ENCODE peak calls at places on chromosomes 4 and X, in seven cellular contexts. One of them, this sample, is unnamed.
A peak's percentile ranks its signal among the peaks of the same experiment; 100 is the strongest.

GRCh38 chr4:20276848-20277247 is 25.1 kb downstream of the SLIT2 start:
- DNase-seq in right lobe of liver: no peak
- DNase-seq in right atrium auricular region: no peak
- DNase-seq in tibial nerve: no peak
- DNase-seq in A673: no peak
- DNase-seq in upper lobe of left lung: no peak
- DNase-seq in foreskin keratinocyte: no peak
- DNase-seq in this sample: no peak

GRCh38 chrX:38112566-38112965 is 106.2 kb downstream of the SYTL5 start:
- DNase-seq in foreskin keratinocyte: no peak
- DNase-seq in tibial nerve: no peak
- DNase-seq in right atrium auricular region: no peak
- DNase-seq in A673: no peak
- DNase-seq in right lobe of liver: no peak
- DNase-seq in upper lobe of left lung: no peak
- DNase-seq in this sample: no peak

GRCh38 chrX:149630681-149631292 is 805 bp downstream of the TMEM185A start:
- DNase-seq in A673: peak; percentile 13
- DNase-seq in tibial nerve: no peak
- DNase-seq in foreskin keratinocyte: peak; percentile 2
- DNase-seq in right lobe of liver: no peak
- DNase-seq in upper lobe of left lung: no peak
- DNase-seq in right atrium auricular region: no peak
- DNase-seq in this sample: no peak

GRCh38 chrX:49266536-49267445 is 2.3 kb upstream of the FOXP3 start:
- DNase-seq in foreskin keratinocyte: no peak
- DNase-seq in right lobe of liver: no peak
- DNase-seq in tibial nerve: no peak
- DNase-seq in A673: no peak
- DNase-seq in right atrium auricular region: no peak
- DNase-seq in upper lobe of left lung: no peak
- DNase-seq in this sample: peak; percentile 43

GRCh38 chr4:152399246-152399645 is 136.6 kb downstream of the FBXW7 start:
- DNase-seq in upper lobe of left lung: no peak
- DNase-seq in right atrium auricular region: no peak
- DNase-seq in tibial nerve: no peak
- DNase-seq in right lobe of liver: no peak
- DNase-seq in foreskin keratinocyte: no peak
- DNase-seq in A673: no peak
- DNase-seq in this sample: no peak

GRCh38 chr4:6986067-6986780 is 56.9 kb upstream of the TADA2B start:
- DNase-seq in foreskin keratinocyte: no peak
- DNase-seq in upper lobe of left lung: no peak
- DNase-seq in right atrium auricular region: peak; percentile 66
- DNase-seq in A673: peak; percentile 46
- DNase-seq in tibial nerve: peak; percentile 66
- DNase-seq in right lobe of liver: no peak
- DNase-seq in this sample: no peak

GRCh38 chr4:3823496-3824341 is 57.5 kb downstream of the ADRA2C start:
- DNase-seq in upper lobe of left lung: no peak
- DNase-seq in right atrium auricular region: no peak
- DNase-seq in foreskin keratinocyte: no peak
- DNase-seq in right lobe of liver: no peak
- DNase-seq in tibial nerve: no peak
- DNase-seq in A673: no peak
- DNase-seq in this sample: peak; percentile 62

GRCh38 chr4:138845051-138845450 is 170.5 kb upstream of the NOCT start:
- DNase-seq in right atrium auricular region: no peak
- DNase-seq in right lobe of liver: no peak
- DNase-seq in A673: no peak
- DNase-seq in foreskin keratinocyte: no peak
- DNase-seq in tibial nerve: no peak
- DNase-seq in upper lobe of left lung: no peak
- DNase-seq in this sample: no peak

GRCh38 chrX:92247076-92247475 is 467.9 kb downstream of the PCDH11X start:
- DNase-seq in tibial nerve: no peak
- DNase-seq in right lobe of liver: no peak
- DNase-seq in right atrium auricular region: no peak
- DNase-seq in foreskin keratinocyte: peak; percentile 65
- DNase-seq in upper lobe of left lung: no peak
- DNase-seq in A673: no peak
- DNase-seq in this sample: no peak

GRCh38 chr4:70531981-70532380 is 13.6 kb downstream of the AMTN start:
- DNase-seq in upper lobe of left lung: no peak
- DNase-seq in tibial nerve: no peak
- DNase-seq in foreskin keratinocyte: no peak
- DNase-seq in right atrium auricular region: no peak
- DNase-seq in right lobe of liver: no peak
- DNase-seq in A673: peak; percentile 2
- DNase-seq in this sample: no peak

GRCh38 chrX:103446665-103447302 is 70.4 kb downstream of the BEX3 start:
- DNase-seq in upper lobe of left lung: no peak
- DNase-seq in right atrium auricular region: no peak
- DNase-seq in right lobe of liver: no peak
- DNase-seq in tibial nerve: no peak
- DNase-seq in foreskin keratinocyte: peak; percentile 61
- DNase-seq in A673: no peak
- DNase-seq in this sample: no peak

GRCh38 chr4:170198742-170199141 is 109.0 kb upstream of the AADAT start:
- DNase-seq in upper lobe of left lung: no peak
- DNase-seq in tibial nerve: no peak
- DNase-seq in right atrium auricular region: no peak
- DNase-seq in foreskin keratinocyte: no peak
- DNase-seq in right lobe of liver: no peak
- DNase-seq in A673: peak; percentile 12
- DNase-seq in this sample: no peak

GRCh38 chr4:186740822-186741221 is 17.2 kb upstream of the FAT1 start:
- DNase-seq in foreskin keratinocyte: no peak
- DNase-seq in upper lobe of left lung: no peak
- DNase-seq in right atrium auricular region: no peak
- DNase-seq in A673: no peak
- DNase-seq in right lobe of liver: no peak
- DNase-seq in tibial nerve: no peak
- DNase-seq in this sample: no peak

GRCh38 chr4:164177186-164177585 is 576.7 kb upstream of the SMIM31 start:
- DNase-seq in upper lobe of left lung: no peak
- DNase-seq in tibial nerve: no peak
- DNase-seq in right lobe of liver: no peak
- DNase-seq in A673: no peak
- DNase-seq in right atrium auricular region: no peak
- DNase-seq in foreskin keratinocyte: no peak
- DNase-seq in this sample: no peak

GRCh38 chr4:48065587-48066052 is 49.0 kb downstream of the NIPAL1 start:
- DNase-seq in right lobe of liver: no peak
- DNase-seq in foreskin keratinocyte: no peak
- DNase-seq in right atrium auricular region: no peak
- DNase-seq in tibial nerve: no peak
- DNase-seq in upper lobe of left lung: no peak
- DNase-seq in A673: no peak
- DNase-seq in this sample: no peak

DNA sequence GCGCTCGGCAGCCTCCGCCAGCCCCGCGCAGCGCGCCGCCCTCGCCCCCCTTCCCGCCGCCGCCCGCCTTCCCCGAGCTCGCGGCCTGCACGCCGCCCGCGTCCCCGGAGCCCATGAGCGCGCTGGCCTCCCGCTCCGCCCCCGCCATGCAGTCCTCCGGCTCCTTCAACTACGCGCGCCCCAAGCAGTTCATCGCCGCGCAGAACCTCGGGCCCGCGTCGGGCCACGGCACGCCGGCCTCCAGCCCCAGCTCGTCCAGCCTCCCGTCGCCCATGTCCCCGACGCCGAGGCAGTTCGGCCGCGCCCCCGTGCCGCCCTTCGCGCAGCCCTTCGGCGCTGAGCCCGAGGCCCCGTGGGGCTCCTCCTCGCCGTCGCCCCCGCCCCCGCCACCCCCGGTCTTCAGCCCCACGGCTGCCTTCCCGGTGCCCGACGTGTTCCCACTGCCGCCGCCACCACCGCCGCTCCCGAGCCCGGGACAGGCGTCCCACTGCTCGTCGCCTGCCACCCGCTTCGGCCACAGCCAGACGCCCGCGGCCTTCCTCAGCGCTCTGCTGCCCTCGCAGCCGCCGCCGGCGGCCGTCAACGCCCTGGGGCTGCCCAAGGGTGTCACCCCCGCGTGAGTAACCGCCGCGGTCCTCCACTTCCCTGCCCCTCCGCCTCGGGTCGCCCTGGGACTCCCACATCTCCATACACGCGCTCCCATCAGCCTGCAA is 132.1 kb downstream of the CBR4 start:
- DNase-seq in foreskin keratinocyte: no peak
- DNase-seq in right lobe of liver: peak; percentile 70
- DNase-seq in tibial nerve: peak; percentile 7
- DNase-seq in right atrium auricular region: no peak
- DNase-seq in upper lobe of left lung: peak; percentile 92
- DNase-seq in A673: peak; percentile 37
- DNase-seq in this sample: peak; percentile 83
- H3K4me1 ChIP-seq in foreskin keratinocyte: peaks cover 18% of the 10 kb centered on the region
- H3K4me1 ChIP-seq in right lobe of liver: peaks cover 12% of the 10 kb centered on the region
- H3K4me1 ChIP-seq in tibial nerve: peaks cover 18% of the 10 kb centered on the region
- H3K4me1 ChIP-seq in right atrium auricular region: peaks cover 69% of the 10 kb centered on the region
- H3K4me1 ChIP-seq in upper lobe of left lung: peaks cover 20% of the 10 kb centered on the region
- H3K4me1 ChIP-seq in A673: no peaks in the 10 kb centered on the region
- H3K4me1 ChIP-seq in this sample: peaks cover 4% of the 10 kb centered on the region

DNA sequence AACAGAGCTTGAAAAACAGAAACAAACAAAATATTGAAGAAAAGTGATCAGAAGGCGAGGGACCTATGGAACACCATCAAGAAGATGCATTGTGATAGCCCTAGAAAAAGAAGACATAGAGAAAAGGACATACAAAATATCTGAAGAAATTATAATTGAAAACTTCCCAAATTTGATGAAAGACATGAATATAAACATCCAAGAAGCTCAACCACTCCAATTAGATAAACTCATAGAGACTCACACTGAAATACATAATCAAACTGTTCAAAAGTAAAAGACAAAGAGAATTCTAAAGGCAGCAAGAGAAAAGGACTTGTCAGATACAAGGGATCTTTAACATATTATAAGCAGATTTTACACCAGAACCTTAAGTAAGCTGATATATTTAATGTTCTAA is 869.8 kb downstream of the PCDH18 start:
- DNase-seq in right atrium auricular region: no peak
- DNase-seq in right lobe of liver: no peak
- DNase-seq in tibial nerve: no peak
- DNase-seq in upper lobe of left lung: no peak
- DNase-seq in A673: no peak
- DNase-seq in foreskin keratinocyte: no peak
- DNase-seq in this sample: no peak
- H3K4me1 ChIP-seq in right atrium auricular region: no peaks in the 10 kb centered on the region
- H3K4me1 ChIP-seq in right lobe of liver: no peaks in the 10 kb centered on the region
- H3K4me1 ChIP-seq in tibial nerve: no peaks in the 10 kb centered on the region
- H3K4me1 ChIP-seq in upper lobe of left lung: no peaks in the 10 kb centered on the region
- H3K4me1 ChIP-seq in A673: no peaks in the 10 kb centered on the region
- H3K4me1 ChIP-seq in foreskin keratinocyte: no peaks in the 10 kb centered on the region
- H3K4me1 ChIP-seq in this sample: no peaks in the 10 kb centered on the region

DNA sequence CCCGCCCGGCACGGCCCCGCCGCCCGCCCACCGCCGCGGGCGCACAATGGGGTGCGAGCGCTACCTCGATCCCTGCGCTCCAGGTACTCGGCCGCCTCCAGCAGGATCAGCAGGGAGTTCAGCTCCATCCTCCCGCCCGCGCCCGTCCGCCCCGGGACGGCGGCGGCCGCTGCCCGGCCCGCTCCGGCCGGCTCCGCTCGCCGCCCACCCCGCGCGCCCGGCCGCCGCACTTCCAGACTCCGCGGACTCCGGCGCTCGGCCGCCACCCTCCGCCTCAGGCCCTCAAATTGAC is at the start of gene MXD4:
- DNase-seq in right lobe of liver: no peak
- DNase-seq in foreskin keratinocyte: no peak
- DNase-seq in A673: peak; percentile 24
- DNase-seq in upper lobe of left lung: no peak
- DNase-seq in right atrium auricular region: no peak
- DNase-seq in tibial nerve: no peak
- DNase-seq in this sample: no peak
- H3K4me1 ChIP-seq in right lobe of liver: peaks cover 6% of the 10 kb centered on the region
- H3K4me1 ChIP-seq in foreskin keratinocyte: no peaks in the 10 kb centered on the region
- H3K4me1 ChIP-seq in A673: peaks cover 3% of the 10 kb centered on the region
- H3K4me1 ChIP-seq in upper lobe of left lung: peaks cover 70% of the 10 kb centered on the region
- H3K4me1 ChIP-seq in right atrium auricular region: peaks cover 71% of the 10 kb centered on the region
- H3K4me1 ChIP-seq in tibial nerve: peaks cover 59% of the 10 kb centered on the region
- H3K4me1 ChIP-seq in this sample: peaks cover 60% of the 10 kb centered on the region

DNA sequence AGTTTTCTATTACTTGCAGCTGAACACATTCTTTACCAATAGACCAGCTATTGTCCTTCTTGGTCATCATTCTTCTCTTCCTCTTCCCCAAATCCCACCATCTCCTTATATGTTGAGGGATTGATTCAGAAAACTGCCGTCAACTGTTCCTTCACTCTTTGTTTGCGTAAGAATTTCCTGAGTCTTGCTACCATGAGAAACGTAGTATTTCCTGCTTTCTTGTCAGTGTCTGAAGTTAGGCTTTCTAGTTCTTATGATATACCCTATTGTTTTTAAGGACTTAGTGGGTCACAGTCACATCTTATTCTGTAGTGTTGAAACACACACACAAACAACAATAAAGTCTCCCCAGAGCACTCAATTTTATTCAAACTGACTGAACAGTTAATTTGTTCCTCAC is 20.1 kb downstream of the IGFBP7 start:
- DNase-seq in foreskin keratinocyte: no peak
- DNase-seq in right atrium auricular region: no peak
- DNase-seq in tibial nerve: no peak
- DNase-seq in upper lobe of left lung: no peak
- DNase-seq in A673: no peak
- DNase-seq in right lobe of liver: no peak
- DNase-seq in this sample: no peak
- H3K4me1 ChIP-seq in foreskin keratinocyte: peaks cover under 1% of the 10 kb centered on the region
- H3K4me1 ChIP-seq in right atrium auricular region: peaks cover 39% of the 10 kb centered on the region
- H3K4me1 ChIP-seq in tibial nerve: no peaks in the 10 kb centered on the region
- H3K4me1 ChIP-seq in upper lobe of left lung: peaks cover 4% of the 10 kb centered on the region
- H3K4me1 ChIP-seq in A673: no peaks in the 10 kb centered on the region
- H3K4me1 ChIP-seq in right lobe of liver: no peaks in the 10 kb centered on the region
- H3K4me1 ChIP-seq in this sample: peaks cover 18% of the 10 kb centered on the region

GRCh38 chr4:179692251-179692650 is 2250.0 kb upstream of the AGA start:
- DNase-seq in tibial nerve: no peak
- DNase-seq in right lobe of liver: no peak
- DNase-seq in right atrium auricular region: no peak
- DNase-seq in upper lobe of left lung: no peak
- DNase-seq in A673: no peak
- DNase-seq in foreskin keratinocyte: no peak
- DNase-seq in this sample: no peak

GRCh38 chr4:179698321-179698720 is 2256.1 kb upstream of the AGA start:
- DNase-seq in upper lobe of left lung: no peak
- DNase-seq in foreskin keratinocyte: no peak
- DNase-seq in right lobe of liver: no peak
- DNase-seq in right atrium auricular region: no peak
- DNase-seq in tibial nerve: no peak
- DNase-seq in A673: no peak
- DNase-seq in this sample: no peak

GRCh38 chr4:179695175-179695574 is 2252.9 kb upstream of the AGA start:
- DNase-seq in right lobe of liver: no peak
- DNase-seq in right atrium auricular region: no peak
- DNase-seq in foreskin keratinocyte: peak; percentile 1
- DNase-seq in upper lobe of left lung: no peak
- DNase-seq in A673: no peak
- DNase-seq in tibial nerve: no peak
- DNase-seq in this sample: no peak
- H3K4me1 ChIP-seq in right lobe of liver: no peaks in the 10 kb centered on the region
- H3K4me1 ChIP-seq in right atrium auricular region: no peaks in the 10 kb centered on the region
- H3K4me1 ChIP-seq in foreskin keratinocyte: no peaks in the 10 kb centered on the region
- H3K4me1 ChIP-seq in upper lobe of left lung: no peaks in the 10 kb centered on the region
- H3K4me1 ChIP-seq in A673: no peaks in the 10 kb centered on the region
- H3K4me1 ChIP-seq in tibial nerve: no peaks in the 10 kb centered on the region
- H3K4me1 ChIP-seq in this sample: no peaks in the 10 kb centered on the region